ENCODE peak calls at places on chromosomes 13 and 19, in ten cellular contexts. One of them, this sample, is unnamed.

GRCh38 chr13:79621449-79621848 is 140.5 kb downstream of the NDFIP2 start:
- DNase-seq in ovary: no peak
- DNase-seq in GM23338: no peak
- DNase-seq in AG04450: no peak
- DNase-seq in tibial nerve: no peak
- DNase-seq in SK-N-SH: no peak
- DNase-seq in pancreas: no peak
- DNase-seq in IMR-90: no peak
- DNase-seq in lung: no peak
- DNase-seq in body of pancreas: no peak
- DNase-seq in this sample: no peak

GRCh38 chr19:44807162-44807561 is 1.7 kb upstream of the BCAM start:
- DNase-seq in ovary: no peak
- DNase-seq in GM23338: peak; percentile 32
- DNase-seq in AG04450: no peak
- DNase-seq in tibial nerve: no peak
- DNase-seq in SK-N-SH: no peak
- DNase-seq in pancreas: no peak
- DNase-seq in IMR-90: no peak
- DNase-seq in lung: peak; percentile 40
- DNase-seq in body of pancreas: peak; percentile 61
- DNase-seq in this sample: no peak

GRCh38 chr13:27619711-27620376 is 485 bp downstream of the LNX2 start:
- DNase-seq in ovary: peak; percentile 47
- DNase-seq in GM23338: peak; percentile 43
- DNase-seq in AG04450: no peak
- DNase-seq in tibial nerve: no peak
- DNase-seq in SK-N-SH: peak; percentile 70
- DNase-seq in pancreas: peak; percentile 79
- DNase-seq in IMR-90: peak; percentile 21
- DNase-seq in lung: peak; percentile 41
- DNase-seq in body of pancreas: no peak
- DNase-seq in this sample: no peak

GRCh38 chr19:575527-576506 is 3.4 kb downstream of the BSG start:
- DNase-seq in ovary: peak; percentile 67
- DNase-seq in GM23338: peak; percentile 18
- DNase-seq in AG04450: no peak
- DNase-seq in tibial nerve: no peak
- DNase-seq in SK-N-SH: peak; percentile 71
- DNase-seq in pancreas: no peak
- DNase-seq in IMR-90: peak; percentile 37
- DNase-seq in lung: no peak
- DNase-seq in body of pancreas: peak; percentile 55
- DNase-seq in this sample: no peak

GRCh38 chr19:11138659-11139526 is 16.7 kb downstream of the SPC24 start:
- DNase-seq in ovary: peak; percentile 81
- DNase-seq in GM23338: peak; percentile 52
- DNase-seq in AG04450: no peak
- DNase-seq in tibial nerve: peak; percentile 50
- DNase-seq in SK-N-SH: peak; percentile 61
- DNase-seq in pancreas: peak; percentile 68
- DNase-seq in IMR-90: peak; percentile 77
- DNase-seq in lung: peak; percentile 62
- DNase-seq in body of pancreas: peak; percentile 51
- DNase-seq in this sample: peak; percentile 53

GRCh38 chr19:40165362-40165937 is 25.8 kb upstream of the MAP3K10 start:
- DNase-seq in ovary: no peak
- DNase-seq in GM23338: peak; percentile 90
- DNase-seq in AG04450: no peak
- DNase-seq in tibial nerve: peak; percentile 33
- DNase-seq in SK-N-SH: peak; percentile 72
- DNase-seq in pancreas: peak; percentile 63
- DNase-seq in IMR-90: no peak
- DNase-seq in lung: peak; percentile 36
- DNase-seq in body of pancreas: peak; percentile 42
- DNase-seq in this sample: no peak

GRCh38 chr19:5214371-5214770 is 126.2 kb downstream of the PTPRS start:
- DNase-seq in ovary: no peak
- DNase-seq in GM23338: no peak
- DNase-seq in AG04450: no peak
- DNase-seq in tibial nerve: no peak
- DNase-seq in SK-N-SH: no peak
- DNase-seq in pancreas: no peak
- DNase-seq in IMR-90: no peak
- DNase-seq in lung: no peak
- DNase-seq in body of pancreas: no peak
- DNase-seq in this sample: no peak

GRCh38 chr13:51797664-51798488 is 6.1 kb downstream of the DHRS12 start:
- DNase-seq in ovary: no peak
- DNase-seq in GM23338: peak; percentile 87
- DNase-seq in AG04450: no peak
- DNase-seq in tibial nerve: no peak
- DNase-seq in SK-N-SH: peak; percentile 76
- DNase-seq in pancreas: no peak
- DNase-seq in IMR-90: peak; percentile 69
- DNase-seq in lung: peak; percentile 56
- DNase-seq in body of pancreas: peak; percentile 92
- DNase-seq in this sample: no peak

GRCh38 chr13:36807616-36808015 is 11.4 kb upstream of the RFXAP start:
- DNase-seq in ovary: no peak
- DNase-seq in GM23338: no peak
- DNase-seq in AG04450: no peak
- DNase-seq in tibial nerve: no peak
- DNase-seq in SK-N-SH: no peak
- DNase-seq in pancreas: no peak
- DNase-seq in IMR-90: no peak
- DNase-seq in lung: no peak
- DNase-seq in body of pancreas: no peak
- DNase-seq in this sample: no peak

GRCh38 chr19:6204212-6204611 is 68.7 kb downstream of the ACSBG2 start:
- DNase-seq in ovary: no peak
- DNase-seq in GM23338: no peak
- DNase-seq in AG04450: no peak
- DNase-seq in tibial nerve: no peak
- DNase-seq in SK-N-SH: no peak
- DNase-seq in pancreas: no peak
- DNase-seq in IMR-90: no peak
- DNase-seq in lung: no peak
- DNase-seq in body of pancreas: no peak
- DNase-seq in this sample: no peak

GRCh38 chr19:58033741-58034475 is at the start of gene ZSCAN1:
- DNase-seq in ovary: peak; percentile 53
- DNase-seq in GM23338: peak; percentile 98
- DNase-seq in AG04450: no peak
- DNase-seq in tibial nerve: peak; percentile 38
- DNase-seq in SK-N-SH: peak; percentile 92
- DNase-seq in pancreas: peak; percentile 84
- DNase-seq in IMR-90: peak; percentile 41
- DNase-seq in lung: peak; percentile 59
- DNase-seq in body of pancreas: peak; percentile 88
- DNase-seq in this sample: peak; percentile 5

GRCh38 chr13:95150555-95150954 is 150.7 kb downstream of the ABCC4 start:
- DNase-seq in ovary: no peak
- DNase-seq in GM23338: no peak
- DNase-seq in AG04450: no peak
- DNase-seq in tibial nerve: no peak
- DNase-seq in SK-N-SH: no peak
- DNase-seq in pancreas: no peak
- DNase-seq in IMR-90: no peak
- DNase-seq in lung: no peak
- DNase-seq in body of pancreas: no peak
- DNase-seq in this sample: no peak

GRCh38 chr13:30159446-30159839 is 147.9 kb downstream of the KATNAL1 start:
- DNase-seq in ovary: no peak
- DNase-seq in GM23338: no peak
- DNase-seq in AG04450: peak; percentile 62
- DNase-seq in tibial nerve: no peak
- DNase-seq in SK-N-SH: no peak
- DNase-seq in pancreas: no peak
- DNase-seq in IMR-90: peak; percentile 94
- DNase-seq in lung: no peak
- DNase-seq in body of pancreas: no peak
- DNase-seq in this sample: peak; percentile 68

GRCh38 chr13:73417012-73417615 is 358.3 kb downstream of the KLF5 start:
- DNase-seq in ovary: no peak
- DNase-seq in GM23338: peak; percentile 30
- DNase-seq in AG04450: no peak
- DNase-seq in tibial nerve: no peak
- DNase-seq in SK-N-SH: peak; percentile 9
- DNase-seq in pancreas: no peak
- DNase-seq in IMR-90: no peak
- DNase-seq in lung: no peak
- DNase-seq in body of pancreas: peak; percentile 62
- DNase-seq in this sample: no peak

GRCh38 chr13:99256709-99257108 is 1.5 kb downstream of the GPR18 start:
- DNase-seq in ovary: no peak
- DNase-seq in GM23338: no peak
- DNase-seq in AG04450: no peak
- DNase-seq in tibial nerve: no peak
- DNase-seq in SK-N-SH: no peak
- DNase-seq in pancreas: no peak
- DNase-seq in IMR-90: peak; percentile 58
- DNase-seq in lung: no peak
- DNase-seq in body of pancreas: no peak
- DNase-seq in this sample: no peak

GRCh38 chr13:51435002-51435578 is 17.7 kb downstream of the INTS6 start:
- DNase-seq in ovary: no peak
- DNase-seq in GM23338: peak; percentile 39
- DNase-seq in AG04450: no peak
- DNase-seq in tibial nerve: no peak
- DNase-seq in SK-N-SH: peak; percentile 21
- DNase-seq in pancreas: no peak
- DNase-seq in IMR-90: peak; percentile 49
- DNase-seq in lung: no peak
- DNase-seq in body of pancreas: no peak
- DNase-seq in this sample: no peak

GRCh38 chr19:54937926-54938325 is 9.4 kb downstream of the NLRP7 start:
- DNase-seq in ovary: no peak
- DNase-seq in GM23338: no peak
- DNase-seq in AG04450: no peak
- DNase-seq in tibial nerve: no peak
- DNase-seq in SK-N-SH: no peak
- DNase-seq in pancreas: no peak
- DNase-seq in IMR-90: no peak
- DNase-seq in lung: no peak
- DNase-seq in body of pancreas: no peak
- DNase-seq in this sample: no peak

GRCh38 chr13:73677041-73677589 is 457.1 kb downstream of the KLF12 start:
- DNase-seq in ovary: no peak
- DNase-seq in GM23338: no peak
- DNase-seq in AG04450: no peak
- DNase-seq in tibial nerve: no peak
- DNase-seq in SK-N-SH: no peak
- DNase-seq in pancreas: no peak
- DNase-seq in IMR-90: peak; percentile 71
- DNase-seq in lung: no peak
- DNase-seq in body of pancreas: no peak
- DNase-seq in this sample: no peak

GRCh38 chr19:30688696-30689095 is 316.5 kb downstream of the ZNF536 start:
- DNase-seq in ovary: no peak
- DNase-seq in GM23338: no peak
- DNase-seq in AG04450: no peak
- DNase-seq in tibial nerve: no peak
- DNase-seq in SK-N-SH: no peak
- DNase-seq in pancreas: no peak
- DNase-seq in IMR-90: no peak
- DNase-seq in lung: no peak
- DNase-seq in body of pancreas: no peak
- DNase-seq in this sample: no peak

GRCh38 chr13:96677029-96677428 is 317.2 kb downstream of the OXGR1 start:
- DNase-seq in ovary: no peak
- DNase-seq in GM23338: no peak
- DNase-seq in AG04450: no peak
- DNase-seq in tibial nerve: no peak
- DNase-seq in SK-N-SH: no peak
- DNase-seq in pancreas: no peak
- DNase-seq in IMR-90: no peak
- DNase-seq in lung: no peak
- DNase-seq in body of pancreas: no peak
- DNase-seq in this sample: no peak

GRCh38 chr19:5355076-5355475 is 14.5 kb upstream of the PTPRS start:
- DNase-seq in ovary: no peak
- DNase-seq in GM23338: no peak
- DNase-seq in AG04450: no peak
- DNase-seq in tibial nerve: no peak
- DNase-seq in SK-N-SH: no peak
- DNase-seq in pancreas: no peak
- DNase-seq in IMR-90: no peak
- DNase-seq in lung: no peak
- DNase-seq in body of pancreas: no peak
- DNase-seq in this sample: no peak

GRCh38 chr13:91045351-91046034 is 302.0 kb upstream of the MIR17HG start:
- DNase-seq in ovary: no peak
- DNase-seq in GM23338: peak; percentile 25
- DNase-seq in AG04450: no peak
- DNase-seq in tibial nerve: no peak
- DNase-seq in SK-N-SH: peak; percentile 12
- DNase-seq in pancreas: no peak
- DNase-seq in IMR-90: no peak
- DNase-seq in lung: no peak
- DNase-seq in body of pancreas: no peak
- DNase-seq in this sample: peak; percentile 2
- TF ChIP-seq CTCF in ovary: no peak
- TF ChIP-seq CTCF in GM23338: peak; percentile 58
- TF ChIP-seq CTCF in AG04450: peak; percentile 16
- TF ChIP-seq CTCF in tibial nerve: no peak
- TF ChIP-seq CTCF in SK-N-SH: peak; percentile 46
- TF ChIP-seq CTCF in pancreas: peak; percentile 28
- TF ChIP-seq CTCF in IMR-90: no peak
- TF ChIP-seq CTCF in lung: no peak
- TF ChIP-seq CTCF in body of pancreas: peak; percentile 20
- TF ChIP-seq CTCF in this sample: peak; percentile 55

GRCh38 chr13:40146063-40146462 is 490.6 kb downstream of the COG6 start:
- DNase-seq in ovary: no peak
- DNase-seq in GM23338: peak; percentile 59
- DNase-seq in AG04450: no peak
- DNase-seq in tibial nerve: no peak
- DNase-seq in SK-N-SH: no peak
- DNase-seq in pancreas: no peak
- DNase-seq in IMR-90: no peak
- DNase-seq in lung: no peak
- DNase-seq in body of pancreas: no peak
- DNase-seq in this sample: no peak
- H3K4me3 ChIP-seq in ovary: no peak overlapping the region
- H3K4me3 ChIP-seq in GM23338: no peak overlapping the region
- H3K4me3 ChIP-seq in AG04450: no peak overlapping the region
- H3K4me3 ChIP-seq in tibial nerve: no peak overlapping the region
- H3K4me3 ChIP-seq in SK-N-SH: no peak overlapping the region
- H3K4me3 ChIP-seq in pancreas: no peak overlapping the region
- H3K4me3 ChIP-seq in IMR-90: no peak overlapping the region
- H3K4me3 ChIP-seq in lung: no peak overlapping the region
- H3K4me3 ChIP-seq in body of pancreas: no peak overlapping the region
- H3K4me3 ChIP-seq in this sample: no peak overlapping the region

GRCh38 chr19:41913476-41914190 is 14.6 kb downstream of the ERFL start:
- DNase-seq in ovary: no peak
- DNase-seq in GM23338: peak; percentile 74
- DNase-seq in AG04450: no peak
- DNase-seq in tibial nerve: no peak
- DNase-seq in SK-N-SH: no peak
- DNase-seq in pancreas: no peak
- DNase-seq in IMR-90: no peak
- DNase-seq in lung: no peak
- DNase-seq in body of pancreas: no peak
- DNase-seq in this sample: no peak
- H3K27me3 ChIP-seq in ovary: peaks cover 3% of the 10 kb centered on the region
- H3K27me3 ChIP-seq in GM23338: peaks cover 100% of the 10 kb centered on the region
- H3K27me3 ChIP-seq in AG04450: peaks cover 73% of the 10 kb centered on the region
- H3K27me3 ChIP-seq in tibial nerve: no peaks in the 10 kb centered on the region
- H3K27me3 ChIP-seq in SK-N-SH: peaks cover 41% of the 10 kb centered on the region
- H3K27me3 ChIP-seq in pancreas: no peaks in the 10 kb centered on the region
- H3K27me3 ChIP-seq in IMR-90: peaks cover 71% of the 10 kb centered on the region
- H3K27me3 ChIP-seq in lung: no peaks in the 10 kb centered on the region
- H3K27me3 ChIP-seq in body of pancreas: peaks cover 12% of the 10 kb centered on the region
- H3K27me3 ChIP-seq in this sample: peaks cover 80% of the 10 kb centered on the region

GRCh38 chr19:51186323-51186722 is 38.6 kb upstream of the CD33 start:
- DNase-seq in ovary: no peak
- DNase-seq in GM23338: no peak
- DNase-seq in AG04450: no peak
- DNase-seq in tibial nerve: no peak
- DNase-seq in SK-N-SH: no peak
- DNase-seq in pancreas: no peak
- DNase-seq in IMR-90: no peak
- DNase-seq in lung: no peak
- DNase-seq in body of pancreas: no peak
- DNase-seq in this sample: no peak
- TF ChIP-seq CTCF in ovary: no peak
- TF ChIP-seq CTCF in GM23338: no peak
- TF ChIP-seq CTCF in AG04450: no peak
- TF ChIP-seq CTCF in tibial nerve: no peak
- TF ChIP-seq CTCF in SK-N-SH: no peak
- TF ChIP-seq CTCF in pancreas: no peak
- TF ChIP-seq CTCF in IMR-90: no peak
- TF ChIP-seq CTCF in lung: no peak
- TF ChIP-seq CTCF in body of pancreas: no peak
- TF ChIP-seq CTCF in this sample: no peak